ENCODE peak calls at places on chromosomes 3 and 15, in seven cellular contexts. O, E, B, Y, Z, I and D are unnamed samples.

GRCh38 chr3:8983026-8983425 is 19.8 kb upstream of the RAD18 start:
- DNase-seq in O (no peak), E (no peak), B (no peak), Y (no peak), Z (no peak), I (no peak), D (no peak)

GRCh38 chr3:168865022-168865551 is 769.4 kb upstream of the GOLIM4 start:
- DNase-seq in O (no peak), E (peak), B (no peak), Y (peak), Z (no peak), I (peak), D (peak)

GRCh38 chr15:74464216-74464615 is 3.3 kb upstream of the UBL7 start:
- DNase-seq in O (no peak), E (no peak), B (no peak), Y (no peak), Z (no peak), I (no peak), D (no peak)

GRCh38 chr15:64288577-64288976 is 67.4 kb downstream of the CSNK1G1 start:
- DNase-seq in O (no peak), E (no peak), B (no peak), Y (peak), Z (no peak), I (peak), D (no peak)

GRCh38 chr3:8987673-8988655 is 24.7 kb upstream of the RAD18 start:
- DNase-seq in O (peak), E (peak), B (peak), Y (peak), Z (no peak), I (peak), D (peak)

GRCh38 chr3:38084019-38084968 is 45.3 kb downstream of the DLEC1 start:
- DNase-seq in O (peak), E (peak), B (no peak), Y (peak), Z (peak), I (peak), D (peak)

GRCh38 chr15:98983333-98983732 is 24.3 kb downstream of the PGPEP1L start:
- DNase-seq in O (no peak), E (no peak), B (no peak), Y (peak), Z (no peak), I (peak), D (no peak)

GRCh38 chr15:99384992-99385669 is 133.8 kb downstream of the LRRC28 start:
- DNase-seq in O (no peak), E (peak), B (no peak), Y (no peak), Z (no peak), I (peak), D (no peak)

GRCh38 chr15:31606261-31606669 is 279.6 kb downstream of the KLF13 start:
- DNase-seq in O (no peak), E (no peak), B (no peak), Y (peak), Z (no peak), I (peak), D (no peak)

GRCh38 chr3:177337548-177338331 is 140.5 kb upstream of the TBL1XR1 start:
- DNase-seq in O (no peak), E (peak), B (no peak), Y (peak), Z (peak), I (peak), D (no peak)

GRCh38 chr3:179681492-179682263 is 28.8 kb downstream of the USP13 start:
- DNase-seq in O (no peak), E (no peak), B (no peak), Y (no peak), Z (no peak), I (no peak), D (no peak)

GRCh38 chr3:99474776-99475175 is 163.6 kb upstream of the COL8A1 start:
- DNase-seq in O (no peak), E (no peak), B (no peak), Y (peak), Z (no peak), I (no peak), D (no peak)

GRCh38 chr3:174332413-174332812 is 526.7 kb upstream of the NAALADL2 start:
- DNase-seq in O (no peak), E (no peak), B (no peak), Y (no peak), Z (no peak), I (no peak), D (no peak)

GRCh38 chr15:31361764-31362120 is 35.1 kb downstream of the KLF13 start:
- DNase-seq in O (no peak), E (no peak), B (no peak), Y (no peak), Z (no peak), I (no peak), D (no peak)

GRCh38 chr3:58230876-58231552 is 6.6 kb upstream of the ABHD6 start:
- DNase-seq in O (no peak), E (no peak), B (no peak), Y (no peak), Z (no peak), I (no peak), D (no peak)

GRCh38 chr3:141659821-141660597 is 78.1 kb upstream of the RNF7 start:
- DNase-seq in O (no peak), E (peak), B (peak), Y (peak), Z (no peak), I (peak), D (peak)

GRCh38 chr3:87197531-87197930 is 29.6 kb upstream of the CHMP2B start:
- DNase-seq in O (no peak), E (peak), B (no peak), Y (no peak), Z (no peak), I (no peak), D (no peak)

GRCh38 chr3:132090921-132091320 is 56.1 kb upstream of the CPNE4 start:
- DNase-seq in O (no peak), E (no peak), B (no peak), Y (peak), Z (no peak), I (no peak), D (no peak)

GRCh38 chr3:54575561-54575960 is 352.3 kb downstream of the LRTM1 start:
- DNase-seq in O (no peak), E (no peak), B (no peak), Y (no peak), Z (no peak), I (no peak), D (no peak)

GRCh38 chr3:144039661-144040060 is 68.0 kb downstream of the DIPK2A start:
- DNase-seq in O (no peak), E (no peak), B (no peak), Y (no peak), Z (no peak), I (no peak), D (no peak)

GRCh38 chr3:9914011-9914410 is 2.9 kb upstream of the IL17RC start:
- DNase-seq in O (no peak), E (no peak), B (no peak), Y (no peak), Z (no peak), I (no peak), D (no peak)

GRCh38 chr3:16719426-16719825 is 114.2 kb upstream of the DAZL start:
- DNase-seq in O (no peak), E (no peak), B (no peak), Y (no peak), Z (no peak), I (no peak), D (no peak)

GRCh38 chr3:196995027-196995426 is 26.4 kb upstream of the PIGZ start:
- DNase-seq in O (no peak), E (no peak), B (no peak), Y (no peak), Z (no peak), I (no peak), D (no peak)

GRCh38 chr3:127254730-127255129 is 33.1 kb downstream of the PRR20G start:
- DNase-seq in O (no peak), E (peak), B (no peak), Y (peak), Z (no peak), I (no peak), D (no peak)

GRCh38 chr15:99435138-99435695 is 130.6 kb upstream of the MEF2A start:
- DNase-seq in O (no peak), E (peak), B (no peak), Y (no peak), Z (no peak), I (no peak), D (peak)

GRCh38 chr3:111481551-111481950 is 60.4 kb upstream of the CD96 start:
- DNase-seq in O (no peak), E (no peak), B (no peak), Y (no peak), Z (no peak), I (no peak), D (no peak)

GRCh38 chr3:154955907-154956533 is 124.1 kb upstream of the MME start:
- DNase-seq in O (no peak), E (peak), B (no peak), Y (no peak), Z (no peak), I (no peak), D (peak)

GRCh38 chr3:21944251-21944650 is 193.2 kb upstream of the ZNF385D start:
- DNase-seq in O (no peak), E (no peak), B (no peak), Y (no peak), Z (no peak), I (peak), D (no peak)

GRCh38 chr15:32730677-32731654 is 13.2 kb downstream of the GREM1 start:
- DNase-seq in O (no peak), E (peak), B (no peak), Y (peak), Z (no peak), I (peak), D (peak)

GRCh38 chr3:45701167-45701867 is 12.1 kb downstream of the SACM1L start:
- DNase-seq in O (no peak), E (no peak), B (no peak), Y (no peak), Z (no peak), I (no peak), D (no peak)

GRCh38 chr3:11613319-11613718 is 30.4 kb downstream of the VGLL4 start:
- DNase-seq in O (no peak), E (no peak), B (no peak), Y (peak), Z (no peak), I (no peak), D (no peak)

GRCh38 chr15:25850154-25851111 is 12.7 kb downstream of the ATP10A start:
- DNase-seq in O (no peak), E (peak), B (peak), Y (peak), Z (peak), I (peak), D (peak)

GRCh38 chr3:27960133-27960532 is 238.0 kb upstream of the EOMES start:
- DNase-seq in O (no peak), E (peak), B (no peak), Y (peak), Z (no peak), I (peak), D (peak)

GRCh38 chr3:30643763-30644462 is 37.5 kb downstream of the TGFBR2 start:
- DNase-seq in O (peak), E (peak), B (no peak), Y (no peak), Z (no peak), I (no peak), D (no peak)
- H3K4me3 ChIP-seq in O (no peak), E (no peak), B (no peak), Y (no peak), Z (no peak), I (no peak), D (no peak)

DNA sequence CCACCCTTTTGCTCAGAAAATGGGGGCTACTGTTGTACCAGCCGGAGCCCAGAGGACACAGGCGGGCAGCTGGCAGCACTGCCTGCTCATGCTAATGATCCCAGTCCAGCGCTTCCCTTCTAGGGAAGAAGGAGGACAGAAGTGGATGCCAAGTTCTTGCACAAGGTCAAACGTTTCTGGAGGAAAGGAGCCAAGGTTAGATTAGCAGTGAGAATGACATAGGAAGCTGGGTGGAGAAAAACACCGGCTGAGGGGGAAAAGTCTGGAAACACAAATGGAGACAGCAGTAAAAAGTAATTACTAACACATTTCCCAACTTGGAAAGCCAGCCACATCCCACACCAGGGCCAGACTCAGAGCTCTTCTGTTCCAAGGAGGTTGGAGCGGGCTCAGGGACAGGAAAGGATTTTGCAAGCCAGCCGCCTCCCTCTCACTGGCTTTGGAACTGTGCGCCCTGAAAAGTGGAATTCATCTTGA is 133.8 kb downstream of the CD47 start:
- DNase-seq in O (no peak), E (peak), B (peak), Y (peak), Z (no peak), I (no peak), D (peak)
- H3K4me3 ChIP-seq in O (no peak), E (no peak), B (peak), Y (peak), Z (no peak), I (no peak), D (no peak)

GRCh38 chr15:41774062-41774872 is at the start of gene MAPKBP1:
- DNase-seq in O (peak), E (peak), B (peak), Y (peak), Z (peak), I (peak), D (peak)

GRCh38 chr15:41773729-41774061 is 589 bp upstream of the MAPKBP1 start:
- DNase-seq in O (no peak), E (peak), B (no peak), Y (no peak), Z (no peak), I (no peak), D (no peak)

GRCh38 chr15:41772720-41773331 is 1.5 kb upstream of the MAPKBP1 start:
- DNase-seq in O (peak), E (peak), B (no peak), Y (peak), Z (peak), I (peak), D (peak)

GRCh38 chr15:41774873-41775417 is 661 bp downstream of the MAPKBP1 start:
- DNase-seq in O (no peak), E (no peak), B (no peak), Y (no peak), Z (no peak), I (no peak), D (peak)

GRCh38 chr15:41773332-41773728 is 954 bp upstream of the MAPKBP1 start:
- DNase-seq in O (no peak), E (no peak), B (no peak), Y (no peak), Z (no peak), I (no peak), D (no peak)
- H3K4me3 ChIP-seq in O (no peak), E (no peak), B (peak), Y (peak), Z (peak), I (peak), D (no peak)

DNA sequence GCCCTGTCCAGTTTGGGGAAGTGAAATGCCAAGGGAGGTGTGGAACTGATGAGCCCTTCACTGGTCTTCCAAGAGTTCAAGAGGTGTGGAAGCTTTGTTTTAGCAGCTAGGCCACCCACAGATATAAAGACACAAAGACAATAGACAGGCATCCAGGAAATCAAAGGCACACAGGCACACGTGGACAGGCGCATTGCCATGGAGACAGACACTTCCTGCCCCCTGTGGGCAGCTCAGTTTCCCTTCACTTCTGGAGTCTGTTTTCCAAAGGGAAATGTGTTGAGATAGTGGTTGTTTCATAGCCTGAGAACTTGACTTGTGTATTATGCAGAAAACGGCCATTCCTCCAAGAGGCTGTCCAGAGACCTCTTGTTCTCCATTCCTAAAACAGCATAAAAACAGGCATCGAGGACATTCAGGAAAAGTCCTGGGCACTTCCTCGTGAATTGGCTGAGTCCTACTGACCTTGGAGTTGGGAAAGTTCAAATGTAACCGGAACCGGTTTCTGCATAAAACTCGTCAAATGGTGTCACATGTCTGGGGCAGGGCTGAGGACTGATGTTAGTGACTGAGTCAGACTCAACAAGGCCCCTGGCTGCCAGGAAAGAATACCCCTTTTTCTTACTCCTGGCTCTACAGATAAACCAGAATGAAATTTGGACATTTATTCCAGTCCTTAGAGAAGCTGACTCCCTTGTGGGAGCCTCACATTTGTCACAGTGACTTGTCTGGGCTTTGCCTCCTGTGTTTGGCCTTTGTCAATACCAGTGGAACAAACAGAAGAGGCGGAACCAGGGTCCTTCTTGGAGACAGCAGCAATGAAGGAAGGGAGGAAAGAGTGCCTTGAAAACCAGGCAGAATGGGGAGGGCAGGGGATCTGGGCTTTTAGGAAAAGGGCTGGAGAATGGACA is 1.3 kb downstream of the ALPK3 start:
- DNase-seq in O (peak), E (no peak), B (no peak), Y (peak), Z (no peak), I (peak), D (peak)
- H3K4me3 ChIP-seq in O (no peak), E (no peak), B (peak), Y (no peak), Z (no peak), I (no peak), D (peak)

DNA sequence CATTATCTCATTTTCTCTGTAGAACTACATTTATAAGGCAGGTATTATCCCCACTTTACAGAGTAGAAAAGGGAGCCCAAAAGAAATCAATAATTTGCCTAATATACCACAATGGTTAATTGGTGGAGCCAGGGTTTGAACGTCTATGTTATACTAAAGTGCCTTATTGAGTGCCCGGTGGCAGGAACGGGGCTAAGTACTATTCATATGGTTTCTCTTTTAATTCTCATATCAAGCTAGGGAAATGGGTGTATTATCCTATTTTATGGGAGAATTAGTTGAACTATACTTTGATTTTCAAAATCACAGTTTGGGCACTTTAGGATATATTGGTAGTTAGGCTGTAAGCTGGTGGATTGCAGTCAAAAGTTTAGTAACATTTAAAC is 1.5 kb downstream of the CEP97 start:
- DNase-seq in O (no peak), E (no peak), B (no peak), Y (peak), Z (no peak), I (no peak), D (no peak)
- H3K4me3 ChIP-seq in O (peak), E (peak), B (peak), Y (peak), Z (peak), I (peak), D (peak)

DNA sequence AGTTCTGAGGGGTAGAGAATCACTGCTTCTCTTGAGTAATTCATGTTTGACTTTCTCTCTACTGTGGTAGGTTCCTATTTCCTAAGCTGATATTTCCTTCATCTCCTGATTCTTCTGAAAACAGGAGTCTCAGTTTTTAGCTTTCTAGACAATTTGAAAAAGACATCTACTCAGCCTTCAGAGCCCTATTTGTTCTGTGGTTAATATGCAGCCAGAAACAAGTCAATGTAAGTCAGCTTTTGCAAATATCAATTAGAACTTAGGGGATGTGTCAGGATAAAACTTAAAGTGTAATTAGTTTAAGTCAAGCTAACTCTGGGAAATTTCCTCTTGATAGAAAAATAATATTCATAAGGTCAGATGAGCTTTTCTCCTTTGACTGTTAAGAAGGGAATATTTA is 21.7 kb upstream of the HACD2 start:
- DNase-seq in O (no peak), E (no peak), B (no peak), Y (no peak), Z (no peak), I (no peak), D (no peak)
- H3K4me3 ChIP-seq in O (no peak), E (no peak), B (no peak), Y (no peak), Z (no peak), I (no peak), D (no peak)

GRCh38 chr3:195095035-195095703 is 175.8 kb downstream of the XXYLT1 start:
- DNase-seq in O (no peak), E (no peak), B (peak), Y (no peak), Z (peak), I (no peak), D (no peak)

GRCh38 chr3:195096053-195096452 is 174.9 kb downstream of the XXYLT1 start:
- DNase-seq in O (no peak), E (no peak), B (no peak), Y (no peak), Z (no peak), I (no peak), D (no peak)

GRCh38 chr3:195093731-195094130 is 177.2 kb downstream of the XXYLT1 start:
- DNase-seq in O (no peak), E (no peak), B (peak), Y (no peak), Z (no peak), I (no peak), D (no peak)

GRCh38 chr3:195095704-195096036 is 175.3 kb downstream of the XXYLT1 start:
- DNase-seq in O (no peak), E (no peak), B (peak), Y (peak), Z (no peak), I (peak), D (no peak)

DNA sequence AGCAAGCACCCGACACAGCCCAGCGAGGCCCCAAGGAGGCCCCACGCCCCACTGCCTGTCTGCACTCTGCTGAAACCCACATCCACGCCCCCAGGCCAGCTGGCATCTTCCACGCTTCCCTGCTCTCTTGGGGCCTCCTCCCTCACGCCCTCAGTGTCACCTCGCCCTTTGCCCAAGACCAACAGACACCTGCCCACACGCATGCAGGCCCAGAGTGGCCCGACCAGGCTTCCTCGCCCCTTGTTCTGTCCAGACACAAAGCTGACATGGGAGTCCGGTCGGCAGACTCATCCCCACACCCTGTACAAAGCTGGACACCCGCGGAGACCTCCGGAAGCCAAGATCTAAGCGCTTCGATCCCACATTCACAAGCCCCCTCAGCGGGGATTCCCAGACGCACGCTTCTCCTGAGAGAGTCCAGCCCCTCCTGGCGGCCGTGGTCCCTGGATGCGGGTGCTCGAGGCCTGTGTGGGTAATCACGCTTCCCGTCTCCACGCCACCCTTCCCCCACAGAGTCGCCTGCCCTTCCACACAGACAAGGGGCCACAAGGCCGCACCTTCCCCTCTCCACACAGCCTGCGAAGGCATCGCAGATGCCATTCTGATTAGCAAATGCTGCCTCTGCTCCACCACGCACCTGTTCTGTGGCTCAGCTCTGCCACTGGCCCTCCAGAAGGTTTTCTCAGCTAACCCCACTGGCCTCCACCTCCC is 176.6 kb downstream of the XXYLT1 start:
- DNase-seq in O (peak), E (no peak), B (peak), Y (no peak), Z (peak), I (no peak), D (no peak)
- H3K4me3 ChIP-seq in O (no peak), E (no peak), B (no peak), Y (no peak), Z (peak), I (no peak), D (no peak)